ENCODE peak calls at places on chromosome 7, in ten cellular contexts. C is suprapubic skin; M is fibroblast of lung; Y is sigmoid colon; L is ascending aorta; R is CD4-positive, alpha-beta T cell; Z is upper lobe of right lung; S is GM23248; K is OCI-LY7; T is tibial nerve. A is an unnamed sample.

GRCh38 chr7:123537026-123537642 is 2.7 kb upstream of the IQUB start:
- DNase-seq in C (no peak), M (peak), Y (no peak), L (no peak), R (no peak), Z (no peak), S (peak), K (peak), T (no peak), A (no peak)

GRCh38 chr7:2609001-2609411 is 22.8 kb upstream of the TTYH3 start:
- DNase-seq in C (no peak), M (peak), Y (no peak), L (no peak), R (no peak), Z (no peak), S (peak), K (peak), T (no peak), A (no peak)

GRCh38 chr7:112547916-112548315 is 67.1 kb downstream of the LSMEM1 start:
- DNase-seq in C (no peak), M (no peak), Y (no peak), L (no peak), R (no peak), Z (no peak), S (peak), K (no peak), T (no peak), A (no peak)

GRCh38 chr7:1017586-1018333 is 26.6 kb upstream of the GPR146 start:
- DNase-seq in C (no peak), M (no peak), Y (no peak), L (no peak), R (no peak), Z (no peak), S (no peak), K (no peak), T (no peak), A (no peak)

GRCh38 chr7:47506716-47507354 is 75.1 kb downstream of the TNS3 start:
- DNase-seq in C (no peak), M (no peak), Y (no peak), L (no peak), R (no peak), Z (no peak), S (no peak), K (no peak), T (no peak), A (no peak)

GRCh38 chr7:39195967-39196366 is 218.3 kb downstream of the POU6F2 start:
- DNase-seq in C (no peak), M (no peak), Y (no peak), L (no peak), R (no peak), Z (no peak), S (no peak), K (no peak), T (no peak), A (no peak)

GRCh38 chr7:106582365-106582764 is 78.6 kb downstream of the CCDC71L start:
- DNase-seq in C (no peak), M (no peak), Y (no peak), L (no peak), R (no peak), Z (no peak), S (no peak), K (no peak), T (no peak), A (no peak)

GRCh38 chr7:45407730-45408406 is 166.3 kb upstream of the ADCY1 start:
- DNase-seq in C (no peak), M (no peak), Y (no peak), L (no peak), R (no peak), Z (no peak), S (peak), K (no peak), T (no peak), A (no peak)

GRCh38 chr7:138934861-138935260 is 46.3 kb downstream of the KIAA1549 start:
- DNase-seq in C (no peak), M (peak), Y (no peak), L (no peak), R (no peak), Z (no peak), S (peak), K (no peak), T (no peak), A (no peak)

GRCh38 chr7:22192778-22193177 is 164.2 kb downstream of the RAPGEF5 start:
- DNase-seq in C (no peak), M (no peak), Y (no peak), L (no peak), R (no peak), Z (no peak), S (no peak), K (no peak), T (no peak), A (no peak)

GRCh38 chr7:95405208-95405607 is 9.0 kb upstream of the PON3 start:
- DNase-seq in C (no peak), M (no peak), Y (no peak), L (no peak), R (no peak), Z (no peak), S (no peak), K (no peak), T (no peak), A (no peak)

GRCh38 chr7:102075126-102075525 is 211.5 kb upstream of the SH2B2 start:
- DNase-seq in C (no peak), M (no peak), Y (no peak), L (no peak), R (no peak), Z (no peak), S (no peak), K (no peak), T (no peak), A (no peak)

GRCh38 chr7:40329601-40330153 is 194.9 kb downstream of the SUGCT start:
- DNase-seq in C (no peak), M (peak), Y (no peak), L (no peak), R (no peak), Z (no peak), S (peak), K (peak), T (no peak), A (no peak)

GRCh38 chr7:122886357-122887081 is at the start of gene CADPS2:
- DNase-seq in C (peak), M (peak), Y (peak), L (peak), R (no peak), Z (peak), S (peak), K (no peak), T (peak), A (peak)

GRCh38 chr7:73901823-73902597 is 41.1 kb downstream of the TMEM270 start:
- DNase-seq in C (peak), M (no peak), Y (peak), L (peak), R (no peak), Z (peak), S (no peak), K (no peak), T (no peak), A (no peak)

GRCh38 chr7:36005286-36005685 is 147.8 kb upstream of the EEPD1 start:
- DNase-seq in C (no peak), M (no peak), Y (no peak), L (no peak), R (no peak), Z (no peak), S (no peak), K (no peak), T (no peak), A (no peak)

GRCh38 chr7:128876127-128876526 is 13.5 kb downstream of the ATP6V1F start:
- DNase-seq in C (no peak), M (no peak), Y (peak), L (no peak), R (no peak), Z (peak), S (no peak), K (no peak), T (no peak), A (no peak)

GRCh38 chr7:30172451-30172850 is 37.7 kb downstream of the MTURN start:
- DNase-seq in C (no peak), M (no peak), Y (no peak), L (no peak), R (no peak), Z (no peak), S (peak), K (no peak), T (no peak), A (no peak)

GRCh38 chr7:73328696-73329095 is 735 bp downstream of the FKBP6 start:
- DNase-seq in C (no peak), M (no peak), Y (no peak), L (no peak), R (no peak), Z (no peak), S (no peak), K (no peak), T (no peak), A (no peak)

GRCh38 chr7:137682596-137682995 is 164.2 kb downstream of the DGKI start:
- DNase-seq in C (no peak), M (no peak), Y (no peak), L (no peak), R (no peak), Z (no peak), S (peak), K (no peak), T (no peak), A (no peak)
- H3K27ac ChIP-seq in C (no peak), M (no peak), Y (no peak), L (peak), R (no peak), Z (no peak), S (peak), K (no peak), T (no peak), A (no peak)

GRCh38 chr7:131829911-131830310 is 273.5 kb upstream of the PODXL start:
- DNase-seq in C (no peak), M (no peak), Y (no peak), L (no peak), R (no peak), Z (no peak), S (peak), K (no peak), T (no peak), A (no peak)

GRCh38 chr7:131830681-131831080 is 274.3 kb upstream of the PODXL start:
- DNase-seq in C (no peak), M (no peak), Y (no peak), L (no peak), R (no peak), Z (no peak), S (no peak), K (no peak), T (no peak), A (no peak)

GRCh38 chr7:131827421-131827820 is 271.0 kb upstream of the PODXL start:
- DNase-seq in C (no peak), M (no peak), Y (no peak), L (no peak), R (no peak), Z (no peak), S (peak), K (no peak), T (no peak), A (no peak)

GRCh38 chr7:131826960-131827359 is 270.5 kb upstream of the PODXL start:
- DNase-seq in C (no peak), M (no peak), Y (no peak), L (no peak), R (no peak), Z (no peak), S (peak), K (no peak), T (no peak), A (no peak)
- H3K27ac ChIP-seq in C (no peak), M (no peak), Y (peak), L (no peak), R (no peak), Z (no peak), S (no peak), K (no peak), T (no peak), A (no peak)

DNA sequence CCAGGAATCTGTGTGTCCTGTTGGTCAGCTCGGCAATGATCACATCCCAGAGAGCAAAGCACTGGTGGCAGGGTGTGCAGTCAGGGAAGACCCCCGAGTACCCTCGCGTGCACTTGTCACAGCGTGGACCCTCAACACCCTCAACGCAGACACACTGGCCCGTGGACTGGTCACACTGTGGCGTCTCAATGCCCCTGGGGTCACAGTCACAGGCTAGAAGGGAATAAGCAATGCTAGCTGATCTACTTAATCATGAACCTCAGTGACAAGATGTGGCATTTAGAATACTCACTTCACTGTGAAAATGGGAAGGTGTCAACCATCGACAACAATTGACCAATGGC is 49.1 kb downstream of the DLD start:
- DNase-seq in C (no peak), M (no peak), Y (no peak), L (no peak), R (no peak), Z (no peak), S (no peak), K (no peak), T (no peak), A (no peak)
- H3K27ac ChIP-seq in C (peak), M (peak), Y (peak), L (peak), R (no peak), Z (peak), S (peak), K (no peak), T (peak), A (peak)

GRCh38 chr7:92259610-92260247 is 14.0 kb downstream of the ANKIB1 start:
- DNase-seq in C (no peak), M (no peak), Y (no peak), L (no peak), R (no peak), Z (no peak), S (no peak), K (peak), T (no peak), A (no peak)

GRCh38 chr7:92251181-92251580 is 5.4 kb downstream of the ANKIB1 start:
- DNase-seq in C (no peak), M (no peak), Y (no peak), L (no peak), R (no peak), Z (no peak), S (peak), K (no peak), T (no peak), A (no peak)

GRCh38 chr7:92259062-92259461 is 13.3 kb downstream of the ANKIB1 start:
- DNase-seq in C (no peak), M (no peak), Y (no peak), L (no peak), R (no peak), Z (no peak), S (no peak), K (no peak), T (no peak), A (no peak)

GRCh38 chr7:92253251-92253650 is 7.5 kb downstream of the ANKIB1 start:
- DNase-seq in C (no peak), M (no peak), Y (no peak), L (no peak), R (no peak), Z (no peak), S (no peak), K (no peak), T (no peak), A (peak)

GRCh38 chr7:92255308-92255707 is 9.5 kb downstream of the ANKIB1 start:
- DNase-seq in C (no peak), M (peak), Y (no peak), L (peak), R (no peak), Z (no peak), S (peak), K (no peak), T (no peak), A (no peak)
- H3K27ac ChIP-seq in C (no peak), M (peak), Y (no peak), L (peak), R (no peak), Z (peak), S (peak), K (no peak), T (no peak), A (no peak)

A was measured in caudate nucleus.